ENCODE peak calls at places on chromosomes 2 and 18, in ten cellular contexts. F, V, G, X, Q, S, M, J, Y and U are unnamed samples.

GRCh38 chr2:62525549-62525948 is 19.6 kb upstream of the TMEM17 start:
- DNase-seq in F (no peak), M (no peak), G (no peak), Q (no peak), V (no peak), J (no peak), S (no peak), X (no peak), Y (no peak), U (no peak)

GRCh38 chr2:180604077-180604476 is 376.3 kb upstream of the UBE2E3 start:
- DNase-seq in Y (peak), M (no peak), J (no peak), G (no peak), Q (no peak), F (no peak), X (no peak), V (peak), S (no peak), U (no peak)

GRCh38 chr18:48851563-48851962 is 99.2 kb downstream of the SMAD7 start:
- DNase-seq in J (no peak), S (no peak), Y (no peak), Q (no peak), F (no peak), M (no peak), X (no peak), G (no peak), V (no peak), U (peak)

GRCh38 chr2:69774984-69775982 is 33.3 kb downstream of the ANXA4 start:
- DNase-seq in S (no peak), X (no peak), J (no peak), Y (peak), G (no peak), Q (no peak), F (peak), M (no peak), V (no peak), U (no peak)

GRCh38 chr2:43226955-43227829 is 786 bp upstream of the ZFP36L2 start:
- DNase-seq in S (peak), V (peak), Y (peak), Q (peak), X (peak), F (peak), J (peak), G (peak), M (no peak), U (peak)

GRCh38 chr2:20015482-20016083 is 3.1 kb upstream of the MATN3 start:
- DNase-seq in M (no peak), G (peak), F (peak), X (no peak), S (no peak), V (peak), Q (peak), J (peak), Y (peak), U (peak)

GRCh38 chr2:65228249-65228750 is 669 bp downstream of the ACTR2 start:
- DNase-seq in V (peak), G (peak), J (no peak), F (peak), S (peak), M (no peak), Q (peak), X (no peak), Y (peak), U (peak)

GRCh38 chr2:47012189-47012588 is 96.6 kb upstream of the MCFD2 start:
- DNase-seq in Q (no peak), V (no peak), M (no peak), F (no peak), J (no peak), G (no peak), X (no peak), Y (no peak), S (no peak), U (no peak)

GRCh38 chr2:44016282-44016681 is 20.5 kb upstream of the LRPPRC start:
- DNase-seq in X (no peak), Q (no peak), M (peak), V (peak), Y (peak), S (no peak), F (no peak), G (peak), J (peak), U (no peak)